ENCODE peak calls at places on chromosomes 5 and 9, in five cellular contexts. A is WTC11; K is left cardiac atrium; H is stimulated activated CD4-positive, alpha-beta T cell treated with anti-CD3 and anti-CD28 coated beads, Interleukin-15, amount 100 ng/mL, for 1 hour; Q is cardiac muscle cell. G is an unnamed sample.

GRCh38 chr5:4413996-4414395 is 726.1 kb upstream of the ADAMTS16 start:
- DNase-seq in H (no peak), Q (no peak), A (no peak), K (no peak), G (no peak)

GRCh38 chr5:154371687-154372086 is 74.1 kb upstream of the SAP30L start:
- DNase-seq in K (no peak), A (no peak), H (no peak), Q (peak), G (peak)

GRCh38 chr5:148268556-148268955 is at the start of gene SPINK13:
- DNase-seq in A (no peak), H (no peak), Q (peak), K (peak), G (peak)

GRCh38 chr5:56852228-56853000 is 37.1 kb downstream of the MAP3K1 start:
- DNase-seq in Q (peak), A (no peak), K (no peak), H (no peak), G (peak)

GRCh38 chr9:135247174-135247930 is 159.9 kb downstream of the OLFM1 start:
- DNase-seq in A (no peak), H (no peak), K (no peak), Q (peak), G (no peak)

GRCh38 chr5:43839218-43839617 is 236.2 kb downstream of the NNT start:
- DNase-seq in A (no peak), Q (peak), K (no peak), H (no peak), G (peak)

GRCh38 chr9:24590432-24590831 is 44.7 kb upstream of the IZUMO3 start:
- DNase-seq in K (no peak), H (no peak), Q (no peak), A (no peak), G (no peak)

GRCh38 chr5:14816999-14817761 is 54.4 kb downstream of the ANKH start:
- DNase-seq in H (no peak), K (peak), Q (peak), A (no peak), G (peak)